ENCODE peak calls at places on chromosomes 4 and X, in nine cellular contexts. One of them, this sample, is unnamed.
A peak's percentile ranks its signal among the peaks of the same experiment; 100 is the strongest.

GRCh38 chrX:41449615-41450014 is 2.5 kb downstream of the NYX start:
- DNase-seq in breast epithelium: no peak
- DNase-seq in HCT116: no peak
- DNase-seq in stomach: no peak
- DNase-seq in vagina: no peak
- DNase-seq in transverse colon: no peak
- DNase-seq in Panc1: no peak
- DNase-seq in GM23338: no peak
- DNase-seq in HepG2: no peak
- DNase-seq in this sample: no peak

GRCh38 chr4:157994863-157995262 is 178.0 kb downstream of the GASK1B start:
- DNase-seq in breast epithelium: no peak
- DNase-seq in HCT116: no peak
- DNase-seq in stomach: no peak
- DNase-seq in vagina: no peak
- DNase-seq in transverse colon: no peak
- DNase-seq in Panc1: no peak
- DNase-seq in GM23338: no peak
- DNase-seq in HepG2: peak; percentile 96
- DNase-seq in this sample: no peak

GRCh38 chrX:81174286-81174685 is 27.4 kb downstream of the HMGN5 start:
- DNase-seq in breast epithelium: no peak
- DNase-seq in HCT116: no peak
- DNase-seq in stomach: no peak
- DNase-seq in vagina: no peak
- DNase-seq in transverse colon: no peak
- DNase-seq in Panc1: peak; percentile 22
- DNase-seq in GM23338: peak; percentile 24
- DNase-seq in HepG2: peak; percentile 3
- DNase-seq in this sample: no peak

GRCh38 chr4:148447672-148448071 is 5.5 kb upstream of the NR3C2 start:
- DNase-seq in breast epithelium: no peak
- DNase-seq in HCT116: no peak
- DNase-seq in stomach: no peak
- DNase-seq in vagina: no peak
- DNase-seq in transverse colon: no peak
- DNase-seq in Panc1: no peak
- DNase-seq in GM23338: no peak
- DNase-seq in HepG2: no peak
- DNase-seq in this sample: peak; percentile 61

GRCh38 chrX:148567229-148567628 is 66.8 kb downstream of the AFF2 start:
- DNase-seq in breast epithelium: no peak
- DNase-seq in HCT116: no peak
- DNase-seq in stomach: no peak
- DNase-seq in vagina: no peak
- DNase-seq in transverse colon: no peak
- DNase-seq in Panc1: no peak
- DNase-seq in GM23338: no peak
- DNase-seq in HepG2: no peak
- DNase-seq in this sample: no peak

GRCh38 chr4:121696140-121696640 is 590 bp downstream of the ANXA5 start:
- DNase-seq in breast epithelium: peak; percentile 60
- DNase-seq in HCT116: no peak
- DNase-seq in stomach: peak; percentile 73
- DNase-seq in vagina: no peak
- DNase-seq in transverse colon: peak; percentile 76
- DNase-seq in Panc1: no peak
- DNase-seq in GM23338: peak; percentile 60
- DNase-seq in HepG2: peak; percentile 39
- DNase-seq in this sample: no peak

GRCh38 chr4:110003401-110004187 is 90.9 kb downstream of the EGF start:
- DNase-seq in breast epithelium: no peak
- DNase-seq in HCT116: no peak
- DNase-seq in stomach: no peak
- DNase-seq in vagina: no peak
- DNase-seq in transverse colon: no peak
- DNase-seq in Panc1: no peak
- DNase-seq in GM23338: no peak
- DNase-seq in HepG2: no peak
- DNase-seq in this sample: no peak

GRCh38 chr4:186761281-186761897 is 37.7 kb upstream of the FAT1 start:
- DNase-seq in breast epithelium: no peak
- DNase-seq in HCT116: no peak
- DNase-seq in stomach: no peak
- DNase-seq in vagina: no peak
- DNase-seq in transverse colon: no peak
- DNase-seq in Panc1: no peak
- DNase-seq in GM23338: no peak
- DNase-seq in HepG2: no peak
- DNase-seq in this sample: no peak

GRCh38 chr4:159765402-159765801 is 662.5 kb downstream of the RAPGEF2 start:
- DNase-seq in breast epithelium: no peak
- DNase-seq in HCT116: no peak
- DNase-seq in stomach: no peak
- DNase-seq in vagina: no peak
- DNase-seq in transverse colon: no peak
- DNase-seq in Panc1: no peak
- DNase-seq in GM23338: no peak
- DNase-seq in HepG2: no peak
- DNase-seq in this sample: no peak

GRCh38 chr4:151930372-151930771 is 169.6 kb upstream of the GATB start:
- DNase-seq in breast epithelium: no peak
- DNase-seq in HCT116: no peak
- DNase-seq in stomach: no peak
- DNase-seq in vagina: peak; percentile 81
- DNase-seq in transverse colon: no peak
- DNase-seq in Panc1: no peak
- DNase-seq in GM23338: no peak
- DNase-seq in HepG2: no peak
- DNase-seq in this sample: no peak

GRCh38 chr4:28886934-28887333 is 1833.2 kb upstream of the PCDH7 start:
- DNase-seq in breast epithelium: no peak
- DNase-seq in HCT116: no peak
- DNase-seq in stomach: no peak
- DNase-seq in vagina: no peak
- DNase-seq in transverse colon: no peak
- DNase-seq in Panc1: no peak
- DNase-seq in GM23338: no peak
- DNase-seq in HepG2: no peak
- DNase-seq in this sample: no peak

GRCh38 chr4:54556587-54556986 is 101.2 kb upstream of the KIT start:
- DNase-seq in breast epithelium: no peak
- DNase-seq in HCT116: no peak
- DNase-seq in stomach: peak; percentile 51
- DNase-seq in vagina: no peak
- DNase-seq in transverse colon: peak; percentile 21
- DNase-seq in Panc1: no peak
- DNase-seq in GM23338: no peak
- DNase-seq in HepG2: no peak
- DNase-seq in this sample: no peak

GRCh38 chr4:98510757-98511517 is 147.5 kb downstream of the TSPAN5 start:
- DNase-seq in breast epithelium: no peak
- DNase-seq in HCT116: no peak
- DNase-seq in stomach: no peak
- DNase-seq in vagina: no peak
- DNase-seq in transverse colon: no peak
- DNase-seq in Panc1: no peak
- DNase-seq in GM23338: no peak
- DNase-seq in HepG2: no peak
- DNase-seq in this sample: no peak

GRCh38 chrX:66635360-66635759 is 3.5 kb downstream of the EDA2R start:
- DNase-seq in breast epithelium: no peak
- DNase-seq in HCT116: no peak
- DNase-seq in stomach: no peak
- DNase-seq in vagina: no peak
- DNase-seq in transverse colon: no peak
- DNase-seq in Panc1: no peak
- DNase-seq in GM23338: no peak
- DNase-seq in HepG2: no peak
- DNase-seq in this sample: no peak

GRCh38 chrX:134544614-134545255 is 84.8 kb downstream of the HPRT1 start:
- DNase-seq in breast epithelium: no peak
- DNase-seq in HCT116: no peak
- DNase-seq in stomach: peak; percentile 44
- DNase-seq in vagina: no peak
- DNase-seq in transverse colon: peak; percentile 18
- DNase-seq in Panc1: no peak
- DNase-seq in GM23338: peak; percentile 57
- DNase-seq in HepG2: no peak
- DNase-seq in this sample: no peak
- H3K4me3 ChIP-seq in breast epithelium: peak overlapping the region; percentile 20
- H3K4me3 ChIP-seq in HCT116: no peak overlapping the region
- H3K4me3 ChIP-seq in stomach: peak overlapping the region; percentile 32
- H3K4me3 ChIP-seq in vagina: peak overlapping the region; percentile 25
- H3K4me3 ChIP-seq in transverse colon: no peak overlapping the region
- H3K4me3 ChIP-seq in Panc1: no peak overlapping the region
- H3K4me3 ChIP-seq in GM23338: peak overlapping the region; percentile 59
- H3K4me3 ChIP-seq in HepG2: peak overlapping the region; percentile 60
- H3K4me3 ChIP-seq in this sample: no peak overlapping the region

GRCh38 chrX:20046270-20046669 is 55.4 kb upstream of the BCLAF3 start:
- DNase-seq in breast epithelium: no peak
- DNase-seq in HCT116: no peak
- DNase-seq in stomach: no peak
- DNase-seq in vagina: no peak
- DNase-seq in transverse colon: no peak
- DNase-seq in Panc1: no peak
- DNase-seq in GM23338: no peak
- DNase-seq in HepG2: no peak
- DNase-seq in this sample: no peak
- TF ChIP-seq POLR2AphosphoS5 in breast epithelium: no peak
- TF ChIP-seq POLR2AphosphoS5 in HCT116: no peak
- TF ChIP-seq POLR2AphosphoS5 in stomach: no peak
- TF ChIP-seq POLR2AphosphoS5 in vagina: no peak
- TF ChIP-seq POLR2AphosphoS5 in transverse colon: no peak
- TF ChIP-seq POLR2AphosphoS5 in Panc1: no peak
- TF ChIP-seq POLR2AphosphoS5 in GM23338: no peak
- TF ChIP-seq POLR2AphosphoS5 in HepG2: no peak
- TF ChIP-seq POLR2AphosphoS5 in this sample: no peak

DNA sequence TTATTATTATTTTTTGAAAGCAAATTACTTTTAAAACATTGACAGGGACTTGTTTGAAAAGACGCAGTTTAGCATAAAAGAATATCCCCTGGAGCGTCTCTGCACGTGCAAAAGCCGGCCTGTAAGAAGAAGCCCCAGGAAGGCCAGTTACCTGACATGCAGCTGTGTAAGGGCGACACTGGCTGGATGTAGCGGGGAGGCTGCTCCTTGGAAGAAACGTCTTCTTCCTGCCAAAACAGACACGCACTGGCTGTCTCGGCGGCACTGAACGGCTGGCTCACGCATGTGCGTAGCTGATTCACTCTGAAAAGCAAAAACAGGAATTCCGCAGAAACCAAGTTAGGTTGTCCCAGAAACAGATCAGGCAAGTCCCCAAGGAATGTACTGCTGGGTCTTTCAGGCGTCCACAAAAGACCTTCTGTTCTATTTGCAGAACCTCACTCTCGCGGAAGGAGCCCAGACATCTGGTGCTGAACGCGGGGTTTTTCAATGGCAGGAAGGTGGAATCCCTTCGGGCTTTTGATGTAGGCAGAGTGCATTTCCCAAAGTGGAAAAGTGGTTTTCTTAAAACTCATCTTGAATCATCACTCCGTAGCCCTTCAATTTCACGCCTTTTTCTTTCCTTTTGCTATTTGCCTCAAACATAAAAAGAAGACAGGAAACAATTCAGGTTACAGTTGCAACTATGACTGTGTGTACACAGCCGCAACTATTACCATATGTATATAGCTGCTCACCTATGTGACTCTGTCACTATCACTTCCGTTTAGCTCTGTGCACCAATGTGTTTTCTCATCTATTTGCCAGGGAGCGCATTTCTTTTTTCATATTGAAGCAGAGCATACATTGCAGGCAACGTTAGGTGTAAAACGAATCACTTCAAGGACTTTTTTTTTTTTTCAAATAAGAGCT is 38.1 kb upstream of the ARSH start:
- DNase-seq in breast epithelium: peak; percentile 51
- DNase-seq in HCT116: no peak
- DNase-seq in stomach: no peak
- DNase-seq in vagina: no peak
- DNase-seq in transverse colon: peak; percentile 16
- DNase-seq in Panc1: no peak
- DNase-seq in GM23338: peak; percentile 5
- DNase-seq in HepG2: no peak
- DNase-seq in this sample: no peak
- H3K4me3 ChIP-seq in breast epithelium: peak overlapping the region; percentile 32
- H3K4me3 ChIP-seq in HCT116: no peak overlapping the region
- H3K4me3 ChIP-seq in stomach: peak overlapping the region; percentile 12
- H3K4me3 ChIP-seq in vagina: no peak overlapping the region
- H3K4me3 ChIP-seq in transverse colon: no peak overlapping the region
- H3K4me3 ChIP-seq in Panc1: no peak overlapping the region
- H3K4me3 ChIP-seq in GM23338: no peak overlapping the region
- H3K4me3 ChIP-seq in HepG2: no peak overlapping the region
- H3K4me3 ChIP-seq in this sample: peak overlapping the region; percentile 64

GRCh38 chr4:185602397-185602796 is 67.1 kb upstream of the PDLIM3 start:
- DNase-seq in breast epithelium: no peak
- DNase-seq in HCT116: no peak
- DNase-seq in stomach: no peak
- DNase-seq in vagina: no peak
- DNase-seq in transverse colon: no peak
- DNase-seq in Panc1: no peak
- DNase-seq in GM23338: no peak
- DNase-seq in HepG2: no peak
- DNase-seq in this sample: no peak

GRCh38 chr4:185597532-185598188 is 62.4 kb upstream of the PDLIM3 start:
- DNase-seq in breast epithelium: peak; percentile 80
- DNase-seq in HCT116: peak; percentile 66
- DNase-seq in stomach: peak; percentile 80
- DNase-seq in vagina: no peak
- DNase-seq in transverse colon: peak; percentile 74
- DNase-seq in Panc1: peak; percentile 69
- DNase-seq in GM23338: peak; percentile 80
- DNase-seq in HepG2: peak; percentile 68
- DNase-seq in this sample: peak; percentile 53

GRCh38 chr4:185600801-185601200 is 65.5 kb upstream of the PDLIM3 start:
- DNase-seq in breast epithelium: no peak
- DNase-seq in HCT116: no peak
- DNase-seq in stomach: no peak
- DNase-seq in vagina: no peak
- DNase-seq in transverse colon: no peak
- DNase-seq in Panc1: no peak
- DNase-seq in GM23338: no peak
- DNase-seq in HepG2: no peak
- DNase-seq in this sample: no peak

GRCh38 chr4:185599151-185599648 is 63.9 kb upstream of the PDLIM3 start:
- DNase-seq in breast epithelium: no peak
- DNase-seq in HCT116: no peak
- DNase-seq in stomach: no peak
- DNase-seq in vagina: no peak
- DNase-seq in transverse colon: no peak
- DNase-seq in Panc1: no peak
- DNase-seq in GM23338: no peak
- DNase-seq in HepG2: no peak
- DNase-seq in this sample: no peak

DNA sequence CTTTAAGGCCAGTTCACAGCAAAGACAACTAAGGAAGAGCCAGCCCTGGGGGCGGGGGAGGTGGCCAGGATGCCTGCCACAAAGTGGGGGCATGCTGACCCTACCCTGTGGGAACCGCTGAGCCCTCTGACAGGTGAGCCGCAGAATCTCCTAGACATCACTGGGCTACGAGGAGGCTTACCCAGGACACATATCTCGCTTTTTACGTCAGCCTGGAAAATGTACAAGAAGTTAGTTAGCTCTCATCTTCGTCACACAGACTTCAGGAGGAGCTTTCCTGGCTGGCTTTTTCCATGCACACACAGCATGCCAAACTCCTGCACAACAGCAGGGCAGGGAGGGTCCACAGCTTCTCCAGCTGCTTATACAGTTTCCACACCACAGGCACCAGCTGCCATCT is 64.5 kb upstream of the PDLIM3 start:
- DNase-seq in breast epithelium: no peak
- DNase-seq in HCT116: no peak
- DNase-seq in stomach: no peak
- DNase-seq in vagina: no peak
- DNase-seq in transverse colon: peak; percentile 14
- DNase-seq in Panc1: no peak
- DNase-seq in GM23338: no peak
- DNase-seq in HepG2: no peak
- DNase-seq in this sample: no peak
- TF ChIP-seq POLR2AphosphoS5 in breast epithelium: no peak
- TF ChIP-seq POLR2AphosphoS5 in HCT116: no peak
- TF ChIP-seq POLR2AphosphoS5 in stomach: no peak
- TF ChIP-seq POLR2AphosphoS5 in vagina: no peak
- TF ChIP-seq POLR2AphosphoS5 in transverse colon: no peak
- TF ChIP-seq POLR2AphosphoS5 in Panc1: no peak
- TF ChIP-seq POLR2AphosphoS5 in GM23338: no peak
- TF ChIP-seq POLR2AphosphoS5 in HepG2: no peak
- TF ChIP-seq POLR2AphosphoS5 in this sample: no peak

This sample was measured in SK-N-MC.